ENCODE peak calls at places on chromosomes 1 and 21, in seven cellular contexts. M is ACHN; Z is substantia nigra; Q is ovary; C is activated CD8-positive, alpha-beta T cell treated with anti-CD3 and anti-CD28 coated beads, Interleukin-2, amount 10 ng/mL, durations not matched to agents 7 days and 5 days; V is astrocyte of the spinal cord; G is GM10248. F is an unnamed sample.

GRCh38 chr1:101244842-101245574 is 8.2 kb downstream of the S1PR1 start:
- DNase-seq in Z (no peak), M (no peak), V (no peak), Q (no peak), C (no peak), G (no peak), F (no peak)

GRCh38 chr1:65317866-65318653 is 8.7 kb downstream of the DNAJC6 start:
- DNase-seq in V (no peak), C (no peak), M (no peak), G (no peak), Z (no peak), Q (no peak), F (no peak)

GRCh38 chr1:16167331-16168143 is 11.7 kb upstream of the EPHA2 start:
- DNase-seq in Z (no peak), G (peak; percentile 88), M (peak; percentile 64), Q (peak; percentile 79), C (peak; percentile 67), V (no peak), F (no peak)

GRCh38 chr1:168763031-168763430 is 34.0 kb upstream of the DPT start:
- DNase-seq in G (no peak), Z (no peak), Q (no peak), C (no peak), M (no peak), V (no peak), F (no peak)

GRCh38 chr1:29383972-29384371 is 147.7 kb downstream of the PTPRU start:
- DNase-seq in Z (no peak), Q (no peak), C (no peak), G (no peak), M (no peak), V (peak; percentile 59), F (no peak)

GRCh38 chr1:171245458-171246064 is 2.7 kb upstream of the FMO1 start:
- DNase-seq in C (peak; percentile 34), Z (no peak), G (peak; percentile 38), Q (no peak), M (peak; percentile 58), V (peak; percentile 48), F (no peak)

GRCh38 chr21:39111928-39112327 is 71.3 kb downstream of the PSMG1 start:
- DNase-seq in C (no peak), V (peak; percentile 36), G (no peak), M (no peak), Q (no peak), Z (no peak), F (no peak)

GRCh38 chr1:40267767-40268187 is 9.7 kb downstream of the ZMPSTE24 start:
- DNase-seq in Q (no peak), V (peak; percentile 91), C (no peak), Z (no peak), G (no peak), M (peak; percentile 12), F (no peak)

GRCh38 chr21:37642493-37642892 is 273.8 kb downstream of the KCNJ6 start:
- DNase-seq in M (no peak), Z (no peak), G (peak; percentile 40), C (peak; percentile 39), V (no peak), Q (no peak), F (peak; percentile 48)

F was measured in iPS DF 19.7.